ENCODE peak calls at places on chromosomes 11 and 22, in five cellular contexts. G is GM13977, H is LNCaP clone FGC, Q is neural crest cell, Y is heart left ventricle. I is an unnamed sample.

GRCh38 chr11:88105952-88106351 is 69.3 kb downstream of the RAB38 start:
- DNase-seq in G (no peak), H (no peak), Q (no peak), Y (no peak), I (no peak)

GRCh38 chr22:27137809-27138400 is 480.5 kb downstream of the MIAT start:
- DNase-seq in G (no peak), H (no peak), Q (no peak), Y (no peak), I (no peak)

GRCh38 chr11:134652586-134653255 is 240.7 kb upstream of the B3GAT1 start:
- DNase-seq in G (no peak), H (no peak), Q (no peak), Y (no peak), I (no peak)

GRCh38 chr22:37309221-37310074 is 27.1 kb downstream of the CYTH4 start:
- DNase-seq in G (peak), H (no peak), Q (no peak), Y (peak), I (no peak)

GRCh38 chr22:44592466-44593180 is 94.6 kb upstream of the RTL6 start:
- DNase-seq in G (no peak), H (no peak), Q (no peak), Y (peak), I (no peak)

GRCh38 chr11:9573775-9574555 is 495 bp downstream of the WEE1 start:
- DNase-seq in G (peak), H (no peak), Q (peak), Y (peak), I (no peak)

GRCh38 chr22:43931771-43932170 is 8.2 kb downstream of the PNPLA3 start:
- DNase-seq in G (no peak), H (no peak), Q (no peak), Y (no peak), I (no peak)

GRCh38 chr22:25404923-25405853 is 159.3 kb upstream of the GRK3 start:
- DNase-seq in G (peak), H (no peak), Q (no peak), Y (peak), I (no peak)

GRCh38 chr22:40323681-40324083 is 22.6 kb upstream of the ADSL start:
- DNase-seq in G (no peak), H (no peak), Q (no peak), Y (no peak), I (no peak)

GRCh38 chr11:86360775-86361395 is 13.8 kb upstream of the CCDC81 start:
- DNase-seq in G (no peak), H (peak), Q (no peak), Y (no peak), I (no peak)

GRCh38 chr11:13348305-13348704 is 70.7 kb downstream of the BMAL1 start:
- DNase-seq in G (no peak), H (no peak), Q (no peak), Y (no peak), I (no peak)

GRCh38 chr11:125329786-125330185 is 165.2 kb downstream of the PKNOX2 start:
- DNase-seq in G (no peak), H (no peak), Q (no peak), Y (no peak), I (no peak)

GRCh38 chr11:86934933-86935579 is 20.1 kb downstream of the FZD4 start:
- DNase-seq in G (no peak), H (peak), Q (no peak), Y (no peak), I (no peak)

GRCh38 chr11:10072142-10072541 is 221.9 kb downstream of the SBF2 start:
- DNase-seq in G (no peak), H (no peak), Q (no peak), Y (no peak), I (no peak)

GRCh38 chr22:22110548-22111266 is 128.1 kb upstream of the TOP3B start:
- DNase-seq in G (peak), H (peak), Q (peak), Y (peak), I (no peak)

GRCh38 chr22:42632096-42632495 is 8.3 kb downstream of the ATP5MGL start:
- DNase-seq in G (no peak), H (no peak), Q (no peak), Y (no peak), I (no peak)
- TF ChIP-seq CTCF in G (peak), H (peak), Q (peak), Y (no peak), I (peak)

GRCh38 chr22:29325356-29325755 is 9.9 kb upstream of the RASL10A start:
- DNase-seq in G (no peak), H (no peak), Q (no peak), Y (no peak), I (no peak)

GRCh38 chr22:29319072-29319471 is 3.6 kb upstream of the RASL10A start:
- DNase-seq in G (no peak), H (no peak), Q (no peak), Y (no peak), I (no peak)

GRCh38 chr22:29315286-29316195 is at the start of gene RASL10A:
- DNase-seq in G (peak), H (no peak), Q (no peak), Y (peak), I (peak)

GRCh38 chr22:29316429-29316828 is 932 bp upstream of the RASL10A start:
- DNase-seq in G (no peak), H (no peak), Q (no peak), Y (peak), I (no peak)

GRCh38 chr22:29320546-29320945 is 5.0 kb upstream of the RASL10A start:
- DNase-seq in G (no peak), H (no peak), Q (no peak), Y (no peak), I (no peak)
- TF ChIP-seq CTCF in G (peak), H (peak), Q (peak), Y (no peak), I (peak)

GRCh38 chr11:121740902-121741301 is 288.1 kb upstream of the SORL1-AS1 start:
- DNase-seq in G (no peak), H (no peak), Q (no peak), Y (no peak), I (no peak)

GRCh38 chr11:121741316-121741715 is 288.5 kb upstream of the SORL1-AS1 start:
- DNase-seq in G (no peak), H (no peak), Q (no peak), Y (no peak), I (no peak)

GRCh38 chr11:121743285-121743684 is 290.5 kb upstream of the SORL1-AS1 start:
- DNase-seq in G (no peak), H (no peak), Q (no peak), Y (no peak), I (no peak)

DNA sequence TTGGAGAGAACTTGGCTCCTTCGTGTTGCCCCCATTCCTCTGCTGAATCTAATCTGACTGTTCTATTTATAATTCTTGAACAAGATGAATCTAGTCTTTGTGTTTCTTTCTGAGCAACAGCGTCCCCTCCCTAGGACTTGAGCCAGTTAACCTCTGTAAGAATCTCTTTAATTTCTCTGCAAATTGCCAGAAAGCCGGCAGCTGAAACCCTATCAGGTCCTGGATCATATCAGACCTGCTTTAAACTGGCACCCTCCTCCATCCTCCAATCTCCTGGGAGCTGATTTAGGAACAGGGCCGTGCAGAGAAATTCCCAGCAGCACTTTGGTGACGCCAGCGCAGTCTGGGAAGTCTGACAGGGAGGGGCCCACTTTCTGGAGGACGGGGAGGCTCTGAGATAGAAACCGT is 289.2 kb upstream of the SORL1-AS1 start:
- DNase-seq in G (no peak), H (no peak), Q (no peak), Y (peak), I (no peak)
- TF ChIP-seq CTCF in G (no peak), H (no peak), Q (no peak), Y (peak), I (peak)

GRCh38 chr11:112439614-112440013 is 179.0 kb upstream of the PLET1 start:
- DNase-seq in G (no peak), H (no peak), Q (no peak), Y (no peak), I (no peak)

GRCh38 chr11:112437096-112437495 is 176.4 kb upstream of the PLET1 start:
- DNase-seq in G (no peak), H (peak), Q (no peak), Y (no peak), I (no peak)

DNA sequence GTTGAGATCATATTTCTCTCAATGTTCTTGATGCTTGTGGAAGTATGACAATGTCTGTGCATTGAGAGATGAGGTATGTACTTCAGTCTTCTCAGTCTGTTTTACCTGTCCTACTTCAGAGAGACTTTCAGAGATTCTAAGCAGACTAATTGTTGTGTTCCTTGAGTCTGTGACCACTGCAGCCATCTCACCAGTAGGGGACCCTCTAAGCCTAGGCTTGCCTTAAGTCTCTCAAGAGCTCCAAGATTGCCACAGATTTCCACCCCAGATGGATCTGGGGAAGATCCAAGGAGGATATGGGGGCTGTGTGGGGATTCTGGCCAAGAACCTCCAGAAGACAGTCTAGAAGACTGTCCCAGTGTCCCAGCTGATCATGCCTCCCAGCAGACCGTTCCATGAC is 179.9 kb upstream of the PLET1 start:
- DNase-seq in G (no peak), H (no peak), Q (no peak), Y (no peak), I (no peak)
- TF ChIP-seq CTCF in G (peak), H (no peak), Q (peak), Y (no peak), I (no peak)

DNA sequence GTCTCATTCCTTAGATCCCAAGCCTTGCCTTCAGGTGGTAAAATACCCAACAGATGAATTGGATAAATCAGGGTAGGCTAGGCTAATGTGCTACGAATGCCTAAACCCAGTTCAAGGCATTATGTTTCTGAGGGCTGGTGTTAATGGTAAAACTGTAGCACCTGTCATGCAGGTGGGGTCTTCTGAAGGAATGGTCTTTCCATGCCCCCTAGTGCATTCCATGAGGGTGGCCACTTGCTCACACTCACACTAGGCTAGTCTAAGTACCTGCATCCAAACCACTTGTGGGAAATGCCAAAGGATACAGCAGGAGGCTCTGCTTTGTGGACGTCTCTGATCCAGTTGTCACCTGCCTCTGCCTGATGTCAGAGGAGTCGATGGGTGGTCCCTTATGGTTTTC is 24.2 kb upstream of the UCP3 start:
- DNase-seq in G (no peak), H (no peak), Q (no peak), Y (no peak), I (no peak)
- TF ChIP-seq CTCF in G (peak), H (no peak), Q (no peak), Y (no peak), I (no peak)

GRCh38 chr11:61174275-61174674 is 13.0 kb upstream of the VPS37C start:
- DNase-seq in G (no peak), H (no peak), Q (no peak), Y (no peak), I (no peak)

GRCh38 chr11:61172353-61172752 is 11.1 kb upstream of the VPS37C start:
- DNase-seq in G (no peak), H (no peak), Q (no peak), Y (no peak), I (no peak)

GRCh38 chr11:61172888-61173287 is 11.7 kb upstream of the VPS37C start:
- DNase-seq in G (no peak), H (no peak), Q (no peak), Y (no peak), I (no peak)

GRCh38 chr11:61174949-61175348 is 13.7 kb upstream of the VPS37C start:
- DNase-seq in G (no peak), H (no peak), Q (no peak), Y (no peak), I (no peak)

GRCh38 chr11:61173456-61173855 is 12.2 kb upstream of the VPS37C start:
- DNase-seq in G (no peak), H (peak), Q (no peak), Y (no peak), I (no peak)
- TF ChIP-seq CTCF in G (peak), H (peak), Q (no peak), Y (no peak), I (peak)

GRCh38 chr11:106152824-106153223 is 75.4 kb downstream of the AASDHPPT start:
- DNase-seq in G (no peak), H (no peak), Q (no peak), Y (no peak), I (no peak)

GRCh38 chr11:106156290-106156937 is 79.0 kb downstream of the AASDHPPT start:
- DNase-seq in G (peak), H (peak), Q (peak), Y (no peak), I (no peak)

GRCh38 chr11:106152013-106152412 is 74.6 kb downstream of the AASDHPPT start:
- DNase-seq in G (no peak), H (no peak), Q (no peak), Y (no peak), I (no peak)
- TF ChIP-seq CTCF in G (peak), H (peak), Q (peak), Y (no peak), I (peak)

GRCh38 chr22:50139843-50140415 is 30.6 kb upstream of the PANX2 start:
- DNase-seq in G (no peak), H (no peak), Q (no peak), Y (no peak), I (no peak)

GRCh38 chr22:50141462-50141861 is 29.1 kb upstream of the PANX2 start:
- DNase-seq in G (no peak), H (no peak), Q (no peak), Y (no peak), I (no peak)

GRCh38 chr22:50143096-50143495 is 27.4 kb upstream of the PANX2 start:
- DNase-seq in G (no peak), H (no peak), Q (no peak), Y (no peak), I (no peak)

GRCh38 chr22:50140615-50141014 is 29.9 kb upstream of the PANX2 start:
- DNase-seq in G (no peak), H (no peak), Q (no peak), Y (no peak), I (no peak)

GRCh38 chr22:50141891-50142363 is 28.6 kb upstream of the PANX2 start:
- DNase-seq in G (no peak), H (peak), Q (peak), Y (no peak), I (no peak)
- TF ChIP-seq CTCF in G (no peak), H (peak), Q (peak), Y (no peak), I (peak)

GRCh38 chr11:65899356-65900124 is 648 bp downstream of the FOSL1 start:
- DNase-seq in G (peak), H (no peak), Q (no peak), Y (peak), I (no peak)
- TF ChIP-seq CTCF in G (peak), H (no peak), Q (no peak), Y (no peak), I (peak)

I was measured in chondrocyte.